ENCODE peak calls at places on chromosome X, in four cellular contexts. F, B, N and H are unnamed samples.

GRCh38 chrX:50680990-50681389 is 133.0 kb downstream of the SHROOM4 start:
- DNase-seq in F (no peak), B (no peak), N (no peak), H (no peak)

GRCh38 chrX:123236868-123237267 is 52.8 kb downstream of the GRIA3 start:
- DNase-seq in F (no peak), B (no peak), N (no peak), H (no peak)

GRCh38 chrX:141341341-141341740 is 99.0 kb upstream of the SPANXC start:
- DNase-seq in F (no peak), B (no peak), N (no peak), H (no peak)

GRCh38 chrX:15579778-15580747 is 20.7 kb downstream of the ACE2 start:
- DNase-seq in F (peak; percentile 92), B (no peak), N (no peak), H (no peak)

GRCh38 chrX:126770179-126770578 is 49.4 kb upstream of the PRR32 start:
- DNase-seq in F (peak; percentile 5), B (no peak), N (peak; percentile 5), H (no peak)

GRCh38 chrX:37697169-37697760 is 11.7 kb downstream of the XK start:
- DNase-seq in F (no peak), B (no peak), N (no peak), H (no peak)

GRCh38 chrX:41322821-41323603 is 10.9 kb upstream of the DDX3X start:
- DNase-seq in F (no peak), B (no peak), N (no peak), H (no peak)

GRCh38 chrX:138711399-138712347 is at the start of gene FGF13:
- DNase-seq in F (no peak), B (peak; percentile 0), N (no peak), H (peak; percentile 11)

GRCh38 chrX:74133156-74133796 is 170.7 kb upstream of the ZCCHC13 start:
- DNase-seq in F (peak; percentile 56), B (peak; percentile 46), N (no peak), H (peak; percentile 19)

DNA sequence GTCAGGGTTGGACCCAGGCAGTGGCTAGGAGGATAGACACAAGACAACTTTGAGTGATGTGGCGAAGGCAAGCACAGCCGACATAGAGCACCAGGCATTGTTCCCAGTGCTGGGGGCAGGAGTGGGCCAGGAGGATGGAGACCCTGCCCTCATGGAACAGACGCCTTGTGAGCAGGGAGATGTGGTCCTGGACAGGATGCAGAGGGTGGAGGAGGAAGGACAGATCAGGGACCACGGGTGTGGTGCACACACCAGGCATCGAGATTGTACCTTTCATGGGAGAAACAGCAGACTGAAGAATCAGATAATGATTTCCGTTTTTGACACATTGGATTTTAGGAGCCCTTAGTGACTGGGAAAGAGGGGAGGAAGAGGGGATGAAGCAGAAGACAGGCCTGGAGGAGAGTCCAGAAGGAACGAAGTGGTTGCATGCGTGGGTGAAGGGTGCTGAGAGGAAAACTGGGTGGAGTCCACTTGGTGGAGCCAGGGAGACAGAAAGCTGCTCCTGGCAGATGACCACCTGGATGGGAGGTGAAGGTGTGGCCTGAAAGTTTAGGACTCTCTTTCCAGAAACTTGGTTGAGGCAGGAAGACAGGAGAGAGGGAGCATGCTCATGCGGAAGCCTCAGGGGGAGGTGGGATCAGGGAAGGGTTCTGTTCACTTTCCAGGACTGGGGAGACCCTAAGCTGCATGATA is 27.9 kb upstream of the MAP3K15 start:
- DNase-seq in F (no peak), B (no peak), N (no peak), H (no peak)
- TF ChIP-seq POLR2A in F (no peak), B (no peak), N (no peak), H (peak; percentile 0)

GRCh38 chrX:40171513-40172168 is 73.9 kb upstream of the BCOR start:
- DNase-seq in F (peak; percentile 45), B (no peak), N (no peak), H (no peak)
- TF ChIP-seq POLR2AphosphoS5 in F (no peak), B (no peak), N (no peak), H (no peak)

GRCh38 chrX:75181721-75182120 is 25.6 kb upstream of the ABCB7 start:
- DNase-seq in F (no peak), B (no peak), N (no peak), H (no peak)
- TF ChIP-seq TAF1 in F (no peak), B (no peak), N (no peak), H (no peak)

DNA sequence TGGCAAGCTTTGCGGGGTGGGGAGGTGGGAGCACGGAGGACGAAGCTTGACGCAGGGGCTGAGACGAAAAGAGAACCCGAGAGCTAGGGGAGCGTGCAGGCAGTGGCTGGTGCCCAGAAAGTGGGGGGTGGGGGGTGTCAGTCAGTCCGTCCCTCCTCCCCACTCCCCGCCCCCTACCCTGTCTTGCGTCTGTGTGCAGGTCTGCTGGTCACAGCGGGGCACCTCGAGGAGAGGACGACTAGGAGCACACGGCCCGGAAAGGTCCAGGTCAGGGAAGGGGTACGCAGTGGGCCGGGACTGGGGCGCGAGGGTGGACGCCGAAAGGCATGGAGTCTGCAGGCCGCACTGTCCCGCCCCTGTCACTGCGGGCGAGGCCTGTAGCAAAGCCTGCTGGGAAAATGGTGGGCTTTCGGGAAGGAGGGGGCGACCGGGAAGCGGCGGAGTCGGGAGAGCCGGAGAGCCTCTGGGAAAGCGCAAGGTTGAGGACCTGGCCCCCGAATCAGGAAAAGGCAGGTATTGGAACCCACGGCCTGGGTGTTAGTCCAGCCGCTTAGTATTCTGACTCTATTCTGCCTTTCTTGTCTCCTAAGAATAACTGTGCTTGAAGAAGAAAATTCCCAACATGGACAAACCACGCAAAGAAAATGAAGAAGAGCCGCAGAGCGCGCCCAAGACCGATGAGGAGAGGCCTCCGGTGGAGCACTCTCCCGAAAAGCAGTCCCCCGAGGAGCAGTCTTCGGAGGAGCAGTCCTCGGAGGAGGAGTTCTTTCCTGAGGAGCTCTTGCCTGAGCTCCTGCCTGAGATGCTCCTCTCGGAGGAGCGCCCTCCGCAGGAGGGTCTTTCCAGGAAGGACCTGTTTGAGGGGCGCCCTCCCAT is 758 bp downstream of the TCEAL1 start:
- DNase-seq in F (peak; percentile 67), B (peak; percentile 39), N (no peak), H (no peak)
- TF ChIP-seq POLR2A in F (peak; percentile 37), B (no peak), N (peak; percentile 62), H (no peak)

GRCh38 chrX:119467433-119467832 is 811 bp upstream of the SLC25A5 start:
- DNase-seq in F (no peak), B (no peak), N (no peak), H (no peak)

GRCh38 chrX:119467842-119468185 is 430 bp upstream of the SLC25A5 start:
- DNase-seq in F (no peak), B (no peak), N (no peak), H (no peak)

GRCh38 chrX:119466970-119467369 is 1.3 kb upstream of the SLC25A5 start:
- DNase-seq in F (no peak), B (no peak), N (no peak), H (no peak)

GRCh38 chrX:119468930-119469635 is 839 bp downstream of the SLC25A5 start:
- DNase-seq in F (peak; percentile 94), B (peak; percentile 45), N (peak; percentile 48), H (peak; percentile 53)

DNA sequence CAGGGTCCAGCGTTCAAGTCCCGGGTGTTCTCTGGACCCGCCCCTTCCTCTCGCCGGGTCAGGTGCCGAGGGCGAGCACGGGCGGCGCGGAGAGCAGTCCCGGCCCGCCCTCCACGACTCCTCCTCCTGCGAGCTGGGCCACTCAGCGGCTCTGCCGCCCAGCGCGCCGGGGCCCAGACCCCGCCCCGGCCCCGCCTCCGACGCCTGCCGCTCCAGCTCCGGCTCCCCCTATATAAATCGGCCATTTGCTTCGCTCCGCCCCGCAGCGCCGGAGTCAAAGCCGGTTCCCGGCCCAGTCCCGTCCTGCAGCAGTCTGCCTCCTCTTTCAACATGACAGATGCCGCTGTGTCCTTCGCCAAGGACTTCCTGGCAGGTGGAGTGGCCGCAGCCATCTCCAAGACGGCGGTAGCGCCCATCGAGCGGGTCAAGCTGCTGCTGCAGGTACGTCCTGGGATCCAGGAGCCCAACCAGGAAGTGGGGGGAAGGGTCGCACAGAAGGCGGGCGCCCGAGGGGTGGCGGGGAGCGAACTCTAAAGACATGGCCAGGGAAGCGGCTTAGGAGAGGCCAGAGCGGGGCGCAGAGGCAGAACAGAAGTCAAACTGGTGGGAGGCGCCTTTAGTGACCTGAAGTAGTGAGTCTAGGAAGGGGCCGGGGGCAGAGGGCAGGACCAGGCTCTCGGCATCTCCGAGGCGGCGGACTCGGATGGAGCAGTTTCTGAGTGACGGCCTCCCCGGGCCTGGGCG is at the start of gene SLC25A5:
- DNase-seq in F (peak; percentile 92), B (peak; percentile 75), N (peak; percentile 67), H (peak; percentile 63)
- TF ChIP-seq POLR2AphosphoS5 in F (peak; percentile 97), B (peak; percentile 78), N (peak; percentile 94), H (peak; percentile 96)

GRCh38 chrX:39759526-39760224 is 338.1 kb downstream of the BCOR start:
- DNase-seq in F (no peak), B (no peak), N (no peak), H (no peak)
- TF ChIP-seq TAF1 in F (no peak), B (no peak), N (no peak), H (no peak)

GRCh38 chrX:150408007-150408406 is 44.9 kb downstream of the MAMLD1 start:
- DNase-seq in F (no peak), B (no peak), N (no peak), H (no peak)

GRCh38 chrX:150409964-150410363 is 46.8 kb downstream of the MAMLD1 start:
- DNase-seq in F (no peak), B (no peak), N (no peak), H (no peak)

GRCh38 chrX:150410513-150410912 is 47.4 kb downstream of the MAMLD1 start:
- DNase-seq in F (no peak), B (no peak), N (no peak), H (no peak)

GRCh38 chrX:150409486-150409885 is 46.4 kb downstream of the MAMLD1 start:
- DNase-seq in F (no peak), B (no peak), N (no peak), H (no peak)

DNA sequence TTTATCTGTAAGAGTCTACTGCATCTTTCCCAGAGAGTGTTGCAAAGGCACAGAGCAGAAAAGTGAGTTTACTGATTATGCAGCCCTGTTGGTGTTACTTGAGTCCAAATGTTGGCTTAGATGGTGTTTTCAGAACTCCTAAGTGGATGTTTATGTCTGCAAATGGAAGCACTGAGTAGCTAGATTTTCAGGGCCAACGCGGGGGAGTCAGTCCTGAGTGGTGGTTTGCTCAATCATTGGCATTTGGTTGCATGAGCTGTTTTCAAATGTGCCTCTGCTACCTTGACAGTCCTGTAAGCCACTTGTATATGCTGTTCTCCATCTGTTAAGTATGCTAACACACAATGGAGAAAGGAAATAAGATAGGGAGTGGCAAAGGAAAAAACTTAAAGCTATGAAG is 45.4 kb downstream of the MAMLD1 start:
- DNase-seq in F (no peak), B (no peak), N (no peak), H (no peak)
- TF ChIP-seq POLR2A in F (no peak), B (no peak), N (no peak), H (no peak)